ENCODE peak calls at places on chromosomes 16 and 17, in four cellular contexts. W, O, F and Z are unnamed samples.

GRCh38 chr17:15663176-15663575 is 20.9 kb downstream of the TRIM16 start:
- DNase-seq in O (no peak), F (no peak), W (no peak), Z (no peak)

GRCh38 chr16:3020247-3020603 is at the start of gene TNFRSF12A:
- DNase-seq in F (peak), O (peak), W (no peak), Z (peak)

GRCh38 chr16:19114359-19115147 is 789 bp downstream of the ITPRIPL2 start:
- DNase-seq in W (no peak), F (no peak), O (peak), Z (peak)

GRCh38 chr17:50267074-50267841 is 7.0 kb upstream of the TMEM92 start:
- DNase-seq in W (no peak), O (no peak), F (no peak), Z (no peak)

GRCh38 chr16:87132361-87133014 is 184.7 kb downstream of the C16orf95 start:
- DNase-seq in W (no peak), F (no peak), O (no peak), Z (no peak)

GRCh38 chr16:81067166-81067565 is 9.9 kb downstream of the C16orf46 start:
- DNase-seq in F (no peak), O (no peak), W (no peak), Z (no peak)

GRCh38 chr17:41631025-41631889 is 6.9 kb upstream of the KRT17 start:
- DNase-seq in W (no peak), F (no peak), O (no peak), Z (no peak)

GRCh38 chr16:76518791-76519190 is 241.6 kb downstream of the CNTNAP4 start:
- DNase-seq in W (no peak), F (no peak), O (no peak), Z (no peak)

GRCh38 chr17:33109331-33110072 is 117.9 kb downstream of the SPACA3 start:
- DNase-seq in W (no peak), O (no peak), F (no peak), Z (no peak)

GRCh38 chr17:78232774-78233173 is 1.3 kb downstream of the TMEM235 start:
- DNase-seq in O (no peak), F (no peak), W (no peak), Z (no peak)

GRCh38 chr16:67198238-67198734 is 645 bp upstream of the ELMO3 start:
- DNase-seq in F (no peak), O (no peak), W (peak), Z (no peak)

GRCh38 chr16:11669380-11670146 is 1.3 kb downstream of the SNN start:
- DNase-seq in O (no peak), W (no peak), F (no peak), Z (peak)

GRCh38 chr16:53024045-53024444 is 28.7 kb downstream of the CHD9NB start:
- DNase-seq in O (no peak), F (no peak), W (no peak), Z (no peak)

GRCh38 chr16:85436636-85437160 is 176.4 kb upstream of the GSE1 start:
- DNase-seq in F (no peak), O (no peak), W (no peak), Z (no peak)

GRCh38 chr17:14688134-14688533 is 387.3 kb downstream of the HS3ST3B1 start:
- DNase-seq in W (no peak), O (no peak), F (no peak), Z (peak)

GRCh38 chr17:34095101-34095500 is 160.0 kb upstream of the CCL2 start:
- DNase-seq in W (no peak), O (no peak), F (no peak), Z (no peak)

GRCh38 chr16:48558269-48558915 is 51.6 kb downstream of the N4BP1 start:
- DNase-seq in O (no peak), F (no peak), W (no peak), Z (no peak)

GRCh38 chr16:85075236-85075924 is 36.9 kb downstream of the CIBAR2 start:
- DNase-seq in W (no peak), F (no peak), O (no peak), Z (no peak)

GRCh38 chr17:16415031-16415924 is at the start of gene TRPV2:
- DNase-seq in W (no peak), F (no peak), O (no peak), Z (no peak)

GRCh38 chr16:72188512-72188911 is 16.6 kb upstream of the PMFBP1 start:
- DNase-seq in W (no peak), F (no peak), O (no peak), Z (no peak)

GRCh38 chr17:83024205-83024971 is 55.0 kb upstream of the METRNL start:
- DNase-seq in O (no peak), W (no peak), F (no peak), Z (no peak)

GRCh38 chr17:38464251-38464722 is 36.0 kb downstream of the ARHGAP23 start:
- DNase-seq in W (no peak), F (no peak), O (peak), Z (no peak)

GRCh38 chr17:50249887-50250286 is 24.4 kb upstream of the TMEM92 start:
- DNase-seq in W (no peak), F (no peak), O (no peak), Z (no peak)

GRCh38 chr16:69182730-69183416 is 4.1 kb upstream of the SNTB2 start:
- DNase-seq in F (no peak), O (no peak), W (peak), Z (no peak)

GRCh38 chr17:17413821-17414220 is 63.0 kb upstream of the MED9 start:
- DNase-seq in O (no peak), F (no peak), W (no peak), Z (no peak)

GRCh38 chr16:86618431-86619262 is 40.3 kb downstream of the FOXL1 start:
- DNase-seq in O (no peak), W (no peak), F (no peak), Z (no peak)

GRCh38 chr17:64001763-64002529 is 3.8 kb downstream of the PRR29 start:
- DNase-seq in W (no peak), F (no peak), O (no peak), Z (no peak)

GRCh38 chr16:2460391-2460713 is 443 bp downstream of the TEDC2 start:
- DNase-seq in W (no peak), F (no peak), O (no peak), Z (no peak)

GRCh38 chr16:54201200-54201599 is 85.4 kb downstream of the IRX3 start:
- DNase-seq in O (no peak), F (no peak), W (no peak), Z (no peak)

GRCh38 chr16:30499284-30499683 is 26.7 kb downstream of the ITGAL start:
- DNase-seq in O (no peak), W (no peak), F (no peak), Z (no peak)